ENCODE peak calls at places on chromosome 6, in eight cellular contexts. One of them, this sample, is unnamed. For H3K4me1 and H3K36me3, the result is how much of the 10 kb centered on the place peaks cover.

GRCh38 chr6:131669891-131670290 is 31.3 kb downstream of the OR2A4 start:
- DNase-seq in breast epithelium: no peak
- DNase-seq in mesendoderm: no peak
- DNase-seq in GM23248: no peak
- DNase-seq in ascending aorta: no peak
- DNase-seq in K562: no peak
- DNase-seq in neural progenitor cell: no peak
- DNase-seq in CD8-positive, alpha-beta T cell: no peak
- DNase-seq in this sample: no peak

GRCh38 chr6:88619951-88620350 is 343.5 kb downstream of the RNGTT start:
- DNase-seq in breast epithelium: no peak
- DNase-seq in mesendoderm: no peak
- DNase-seq in GM23248: no peak
- DNase-seq in ascending aorta: no peak
- DNase-seq in K562: no peak
- DNase-seq in neural progenitor cell: no peak
- DNase-seq in CD8-positive, alpha-beta T cell: no peak
- DNase-seq in this sample: no peak

GRCh38 chr6:43847741-43848630 is 78.0 kb downstream of the VEGFA start:
- DNase-seq in breast epithelium: no peak
- DNase-seq in mesendoderm: no peak
- DNase-seq in GM23248: peak
- DNase-seq in ascending aorta: no peak
- DNase-seq in K562: no peak
- DNase-seq in neural progenitor cell: no peak
- DNase-seq in CD8-positive, alpha-beta T cell: no peak
- DNase-seq in this sample: no peak

GRCh38 chr6:41462980-41463930 is 82.9 kb upstream of the FOXP4 start:
- DNase-seq in breast epithelium: peak
- DNase-seq in mesendoderm: peak
- DNase-seq in GM23248: peak
- DNase-seq in ascending aorta: peak
- DNase-seq in K562: peak
- DNase-seq in neural progenitor cell: no peak
- DNase-seq in CD8-positive, alpha-beta T cell: no peak
- DNase-seq in this sample: peak

GRCh38 chr6:48086187-48086586 is 24.8 kb downstream of the PTCHD4 start:
- DNase-seq in breast epithelium: no peak
- DNase-seq in mesendoderm: no peak
- DNase-seq in GM23248: no peak
- DNase-seq in ascending aorta: no peak
- DNase-seq in K562: no peak
- DNase-seq in neural progenitor cell: no peak
- DNase-seq in CD8-positive, alpha-beta T cell: no peak
- DNase-seq in this sample: no peak

GRCh38 chr6:108876929-108877775 is 28.9 kb downstream of the ARMC2 start:
- DNase-seq in breast epithelium: peak
- DNase-seq in mesendoderm: no peak
- DNase-seq in GM23248: peak
- DNase-seq in ascending aorta: peak
- DNase-seq in K562: no peak
- DNase-seq in neural progenitor cell: no peak
- DNase-seq in CD8-positive, alpha-beta T cell: no peak
- DNase-seq in this sample: no peak

GRCh38 chr6:38522322-38522721 is 117.4 kb downstream of the BTBD9 start:
- DNase-seq in breast epithelium: no peak
- DNase-seq in mesendoderm: no peak
- DNase-seq in GM23248: peak
- DNase-seq in ascending aorta: no peak
- DNase-seq in K562: no peak
- DNase-seq in neural progenitor cell: no peak
- DNase-seq in CD8-positive, alpha-beta T cell: no peak
- DNase-seq in this sample: no peak

GRCh38 chr6:119727504-119728219 is 378.1 kb upstream of the MAN1A1 start:
- DNase-seq in breast epithelium: no peak
- DNase-seq in mesendoderm: peak
- DNase-seq in GM23248: no peak
- DNase-seq in ascending aorta: no peak
- DNase-seq in K562: no peak
- DNase-seq in neural progenitor cell: no peak
- DNase-seq in CD8-positive, alpha-beta T cell: no peak
- DNase-seq in this sample: no peak

DNA sequence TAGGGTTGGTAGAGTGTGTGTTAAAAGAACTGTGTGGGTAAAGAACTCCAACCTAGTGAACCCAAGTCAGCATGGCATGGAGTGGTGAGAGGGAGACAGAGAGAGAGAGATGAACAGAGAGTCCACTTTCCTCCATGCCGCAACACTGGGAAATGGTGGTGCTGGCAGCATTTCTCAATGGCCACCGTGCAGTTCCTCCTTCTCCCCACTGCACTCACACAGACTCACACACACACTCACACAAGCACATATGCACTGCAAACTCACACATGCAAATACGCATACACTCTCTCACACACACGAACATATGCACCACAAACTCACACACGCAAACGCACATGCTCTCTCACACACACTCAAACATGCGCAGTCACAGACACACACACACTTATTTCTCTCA is 66.6 kb upstream of the LY86 start:
- DNase-seq in breast epithelium: no peak
- DNase-seq in mesendoderm: no peak
- DNase-seq in GM23248: no peak
- DNase-seq in ascending aorta: no peak
- DNase-seq in K562: no peak
- DNase-seq in neural progenitor cell: no peak
- DNase-seq in CD8-positive, alpha-beta T cell: no peak
- DNase-seq in this sample: no peak
- H3K4me3 ChIP-seq in breast epithelium: no peak
- H3K4me3 ChIP-seq in mesendoderm: no peak
- H3K4me3 ChIP-seq in GM23248: no peak
- H3K4me3 ChIP-seq in ascending aorta: no peak
- H3K4me3 ChIP-seq in K562: no peak
- H3K4me3 ChIP-seq in neural progenitor cell: no peak
- H3K4me3 ChIP-seq in CD8-positive, alpha-beta T cell: no peak
- H3K4me3 ChIP-seq in this sample: no peak

DNA sequence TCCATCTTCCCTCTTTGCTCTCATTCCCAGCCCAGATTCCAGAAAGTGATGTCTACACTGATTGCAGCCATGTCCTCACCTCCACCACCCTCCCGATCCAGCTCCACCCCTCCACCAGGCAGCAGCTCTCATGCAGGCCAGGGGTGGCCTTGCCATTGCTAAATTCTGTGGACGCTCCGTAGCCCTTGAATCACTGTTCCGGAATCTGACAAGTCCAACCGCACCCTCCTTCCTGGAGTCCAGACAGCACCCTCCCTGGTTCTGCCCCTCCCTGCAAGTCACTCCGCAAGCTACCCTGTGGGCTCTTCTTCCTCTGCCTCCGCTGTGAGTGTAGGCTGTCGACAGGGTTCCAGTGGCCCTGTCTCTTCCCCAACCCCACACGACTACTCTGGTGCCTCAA is 26.2 kb downstream of the TNXB start:
- DNase-seq in breast epithelium: no peak
- DNase-seq in mesendoderm: no peak
- DNase-seq in GM23248: peak
- DNase-seq in ascending aorta: peak
- DNase-seq in K562: no peak
- DNase-seq in neural progenitor cell: no peak
- DNase-seq in CD8-positive, alpha-beta T cell: no peak
- DNase-seq in this sample: no peak
- H3K4me1 ChIP-seq in breast epithelium: under half
- H3K4me1 ChIP-seq in mesendoderm: under half
- H3K4me1 ChIP-seq in GM23248: half or more
- H3K4me1 ChIP-seq in ascending aorta: under half
- H3K4me1 ChIP-seq in K562: under half
- H3K4me1 ChIP-seq in neural progenitor cell: under half
- H3K4me1 ChIP-seq in CD8-positive, alpha-beta T cell: under half
- H3K4me1 ChIP-seq in this sample: under half

GRCh38 chr6:83125425-83125824 is 58.0 kb downstream of the DOP1A start:
- DNase-seq in breast epithelium: no peak
- DNase-seq in mesendoderm: no peak
- DNase-seq in GM23248: no peak
- DNase-seq in ascending aorta: no peak
- DNase-seq in K562: peak
- DNase-seq in neural progenitor cell: no peak
- DNase-seq in CD8-positive, alpha-beta T cell: no peak
- DNase-seq in this sample: no peak

GRCh38 chr6:83127258-83127657 is 59.8 kb downstream of the DOP1A start:
- DNase-seq in breast epithelium: no peak
- DNase-seq in mesendoderm: no peak
- DNase-seq in GM23248: no peak
- DNase-seq in ascending aorta: no peak
- DNase-seq in K562: no peak
- DNase-seq in neural progenitor cell: no peak
- DNase-seq in CD8-positive, alpha-beta T cell: no peak
- DNase-seq in this sample: no peak

GRCh38 chr6:83126223-83126622 is 58.8 kb downstream of the DOP1A start:
- DNase-seq in breast epithelium: no peak
- DNase-seq in mesendoderm: no peak
- DNase-seq in GM23248: no peak
- DNase-seq in ascending aorta: no peak
- DNase-seq in K562: no peak
- DNase-seq in neural progenitor cell: no peak
- DNase-seq in CD8-positive, alpha-beta T cell: no peak
- DNase-seq in this sample: no peak

GRCh38 chr6:83127976-83128375 is 60.5 kb downstream of the DOP1A start:
- DNase-seq in breast epithelium: no peak
- DNase-seq in mesendoderm: no peak
- DNase-seq in GM23248: peak
- DNase-seq in ascending aorta: no peak
- DNase-seq in K562: no peak
- DNase-seq in neural progenitor cell: no peak
- DNase-seq in CD8-positive, alpha-beta T cell: no peak
- DNase-seq in this sample: no peak

DNA sequence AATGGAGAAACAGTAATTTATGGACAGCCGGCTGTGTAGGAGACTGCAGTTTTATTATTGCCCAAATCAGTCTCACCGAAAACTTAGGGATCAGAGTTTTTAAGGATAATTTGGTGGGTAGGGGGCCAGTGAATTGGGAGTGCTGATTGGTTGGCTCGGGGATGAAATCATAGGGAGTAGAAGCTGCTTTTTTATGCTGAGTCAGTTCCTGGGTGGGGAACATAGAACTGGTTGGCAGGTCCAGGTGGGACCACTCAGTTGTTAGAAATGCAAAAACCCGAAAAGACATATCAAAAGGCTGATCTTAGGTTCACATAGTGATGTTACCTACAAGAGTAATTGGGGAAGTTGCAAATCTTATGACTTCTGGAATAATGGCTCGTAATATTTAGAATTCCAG is 59.3 kb downstream of the DOP1A start:
- DNase-seq in breast epithelium: no peak
- DNase-seq in mesendoderm: no peak
- DNase-seq in GM23248: no peak
- DNase-seq in ascending aorta: no peak
- DNase-seq in K562: no peak
- DNase-seq in neural progenitor cell: no peak
- DNase-seq in CD8-positive, alpha-beta T cell: no peak
- DNase-seq in this sample: no peak
- H3K36me3 ChIP-seq in breast epithelium: under half
- H3K36me3 ChIP-seq in mesendoderm: under half
- H3K36me3 ChIP-seq in GM23248: under half
- H3K36me3 ChIP-seq in ascending aorta: half or more
- H3K36me3 ChIP-seq in K562: under half
- H3K36me3 ChIP-seq in neural progenitor cell: under half
- H3K36me3 ChIP-seq in CD8-positive, alpha-beta T cell: under half
- H3K36me3 ChIP-seq in this sample: under half

DNA sequence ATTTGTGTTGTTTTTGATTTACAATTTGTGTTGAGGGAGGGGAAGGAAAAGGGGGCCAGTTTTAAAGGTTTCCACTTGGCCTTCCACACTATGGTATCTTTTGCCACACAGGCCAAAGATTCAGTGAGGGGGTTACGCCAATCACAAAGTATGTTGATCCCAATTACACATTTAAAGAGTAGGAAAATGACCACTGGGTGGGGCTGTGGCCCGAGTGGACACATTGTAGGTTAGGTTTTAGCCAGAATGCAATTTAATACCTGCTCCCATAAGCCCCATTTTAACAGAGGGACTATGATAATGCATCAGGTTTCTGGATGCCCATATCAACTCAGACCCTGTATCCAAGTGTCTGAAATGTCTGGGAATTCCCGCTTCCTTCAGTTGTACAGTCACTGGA is 15.6 kb downstream of the VGLL2 start:
- DNase-seq in breast epithelium: no peak
- DNase-seq in mesendoderm: no peak
- DNase-seq in GM23248: peak
- DNase-seq in ascending aorta: no peak
- DNase-seq in K562: peak
- DNase-seq in neural progenitor cell: no peak
- DNase-seq in CD8-positive, alpha-beta T cell: no peak
- DNase-seq in this sample: peak
- H3K4me3 ChIP-seq in breast epithelium: no peak
- H3K4me3 ChIP-seq in mesendoderm: no peak
- H3K4me3 ChIP-seq in GM23248: no peak
- H3K4me3 ChIP-seq in ascending aorta: no peak
- H3K4me3 ChIP-seq in K562: no peak
- H3K4me3 ChIP-seq in neural progenitor cell: no peak
- H3K4me3 ChIP-seq in CD8-positive, alpha-beta T cell: no peak
- H3K4me3 ChIP-seq in this sample: no peak

GRCh38 chr6:42642794-42643193 is 79.0 kb downstream of the UBR2 start:
- DNase-seq in breast epithelium: no peak
- DNase-seq in mesendoderm: no peak
- DNase-seq in GM23248: no peak
- DNase-seq in ascending aorta: no peak
- DNase-seq in K562: no peak
- DNase-seq in neural progenitor cell: no peak
- DNase-seq in CD8-positive, alpha-beta T cell: no peak
- DNase-seq in this sample: no peak

DNA sequence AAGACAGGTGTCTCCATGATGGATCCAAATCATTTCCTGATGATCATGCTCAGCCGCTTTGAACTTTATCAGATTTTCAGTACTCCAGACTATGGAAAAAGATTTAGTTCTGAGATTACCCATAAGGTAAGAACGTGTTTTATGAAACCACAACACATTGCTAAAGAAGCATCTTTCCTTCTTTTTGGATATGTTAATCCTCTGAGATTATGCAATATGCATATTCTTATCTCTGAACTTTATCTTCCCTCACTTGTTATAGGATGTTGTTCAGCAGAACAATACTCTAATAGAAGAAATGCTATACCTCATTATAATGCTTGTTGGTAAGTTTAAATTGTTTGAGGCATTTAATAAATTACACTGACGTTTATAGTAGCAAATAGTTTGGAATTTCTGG is 78.2 kb downstream of the PRPH2 start:
- DNase-seq in breast epithelium: no peak
- DNase-seq in mesendoderm: no peak
- DNase-seq in GM23248: no peak
- DNase-seq in ascending aorta: no peak
- DNase-seq in K562: no peak
- DNase-seq in neural progenitor cell: no peak
- DNase-seq in CD8-positive, alpha-beta T cell: no peak
- DNase-seq in this sample: peak
- H3K4me1 ChIP-seq in breast epithelium: under half
- H3K4me1 ChIP-seq in mesendoderm: under half
- H3K4me1 ChIP-seq in GM23248: under half
- H3K4me1 ChIP-seq in ascending aorta: under half
- H3K4me1 ChIP-seq in K562: under half
- H3K4me1 ChIP-seq in neural progenitor cell: under half
- H3K4me1 ChIP-seq in CD8-positive, alpha-beta T cell: under half
- H3K4me1 ChIP-seq in this sample: under half

This sample was measured in HAP-1.